ENCODE peak calls at places on chromosomes 16 and 17, in five cellular contexts. X is H1, Y is GM12891, C is GM12878, W is HepG2. H is an unnamed sample.

GRCh38 chr17:732788-733720 is 658 bp downstream of the TLCD3A start:
- DNase-seq in Y (no peak), X (no peak), C (no peak), W (no peak), H (peak)

GRCh38 chr16:81695431-81695890 is 83.6 kb upstream of the PLCG2 start:
- DNase-seq in Y (no peak), C (no peak), X (no peak), W (no peak), H (no peak)

GRCh38 chr16:74726736-74727135 is 26.1 kb upstream of the MLKL start:
- DNase-seq in Y (no peak), W (peak), X (peak), C (no peak), H (no peak)

GRCh38 chr17:82524540-82524939 is 5.0 kb downstream of the FOXK2 start:
- DNase-seq in C (no peak), X (no peak), W (no peak), Y (no peak), H (no peak)

GRCh38 chr16:87380403-87380802 is 3.2 kb downstream of the FBXO31 start:
- DNase-seq in W (no peak), X (no peak), C (peak), Y (no peak), H (no peak)

GRCh38 chr16:66188786-66189725 is 177.4 kb upstream of the CDH5 start:
- DNase-seq in X (no peak), Y (no peak), C (no peak), W (no peak), H (no peak)

GRCh38 chr17:59846391-59847165 is 46.2 kb downstream of the TUBD1 start:
- DNase-seq in Y (peak), W (peak), X (no peak), C (peak), H (no peak)

GRCh38 chr17:75345514-75346167 is 56.4 kb upstream of the SLC25A19 start:
- DNase-seq in X (no peak), Y (no peak), W (no peak), C (peak), H (peak)

GRCh38 chr16:50520451-50521245 is 27.5 kb upstream of the NKD1 start:
- DNase-seq in Y (no peak), X (no peak), W (peak), C (no peak), H (no peak)

GRCh38 chr17:43393944-43394482 is 4.8 kb upstream of the ARL4D start:
- DNase-seq in W (peak), Y (peak), C (no peak), X (no peak), H (peak)

GRCh38 chr16:3431779-3432219 is 11.5 kb downstream of the ZNF597 start:
- DNase-seq in X (no peak), C (no peak), Y (peak), W (no peak), H (no peak)

DNA sequence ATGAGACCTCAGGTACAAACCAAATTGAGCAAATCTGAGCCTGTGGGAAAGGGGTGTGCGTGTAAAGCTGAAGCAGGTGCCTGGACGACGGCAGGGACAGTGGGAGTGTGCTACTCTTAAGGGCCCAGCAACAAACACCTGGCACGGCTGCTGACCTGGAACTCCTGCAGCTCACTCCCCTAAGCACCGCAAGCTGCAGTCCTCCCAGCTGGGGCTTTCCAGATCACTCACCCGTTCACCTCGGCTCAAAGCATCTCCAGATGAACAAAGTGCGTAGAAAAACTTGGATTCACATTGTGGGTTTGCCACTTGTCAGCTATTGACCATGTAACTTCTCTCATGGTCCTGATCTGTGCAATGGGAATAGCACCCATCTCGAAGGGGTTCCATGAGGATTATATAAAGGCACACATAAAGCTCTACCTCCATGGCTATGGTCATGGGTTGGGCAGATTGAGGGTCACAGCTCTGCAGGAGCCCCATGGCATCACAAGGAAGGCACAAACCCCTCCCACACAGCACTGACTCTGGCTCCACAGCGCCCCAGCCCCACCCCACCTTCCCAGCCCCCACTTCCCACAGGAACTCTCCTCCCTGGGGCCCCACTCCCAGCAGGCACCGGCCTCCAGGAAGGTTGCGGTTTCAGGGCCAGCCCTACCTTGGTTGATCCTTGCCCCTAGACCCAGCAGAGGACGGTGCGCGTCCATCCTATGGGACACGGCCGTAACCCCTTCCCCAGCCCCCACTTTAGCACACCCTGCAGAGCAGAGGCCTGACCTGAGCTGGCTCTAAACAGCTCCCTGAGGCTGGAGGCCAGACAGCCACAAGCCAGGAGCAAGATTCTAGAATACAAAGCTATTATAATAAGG is 21.9 kb downstream of the ST3GAL2 start:
- DNase-seq in C (no peak), X (no peak), W (peak), Y (no peak), H (peak)
- TF ChIP-seq TAF1 in C (no peak), X (no peak), W (no peak), Y (no peak), H (no peak)

GRCh38 chr16:57264950-57265371 is 19.5 kb downstream of the PLLP start:
- DNase-seq in Y (no peak), X (no peak), C (no peak), W (no peak), H (no peak)
- TF ChIP-seq POLR2AphosphoS5 in Y (no peak), X (no peak), C (no peak), W (no peak), H (no peak)

GRCh38 chr16:83781-84615 is 6.0 kb downstream of the MPG start:
- DNase-seq in X (no peak), Y (no peak), C (no peak), W (no peak), H (no peak)
- TF ChIP-seq POLR2A in X (no peak), Y (no peak), C (no peak), W (no peak), H (no peak)

DNA sequence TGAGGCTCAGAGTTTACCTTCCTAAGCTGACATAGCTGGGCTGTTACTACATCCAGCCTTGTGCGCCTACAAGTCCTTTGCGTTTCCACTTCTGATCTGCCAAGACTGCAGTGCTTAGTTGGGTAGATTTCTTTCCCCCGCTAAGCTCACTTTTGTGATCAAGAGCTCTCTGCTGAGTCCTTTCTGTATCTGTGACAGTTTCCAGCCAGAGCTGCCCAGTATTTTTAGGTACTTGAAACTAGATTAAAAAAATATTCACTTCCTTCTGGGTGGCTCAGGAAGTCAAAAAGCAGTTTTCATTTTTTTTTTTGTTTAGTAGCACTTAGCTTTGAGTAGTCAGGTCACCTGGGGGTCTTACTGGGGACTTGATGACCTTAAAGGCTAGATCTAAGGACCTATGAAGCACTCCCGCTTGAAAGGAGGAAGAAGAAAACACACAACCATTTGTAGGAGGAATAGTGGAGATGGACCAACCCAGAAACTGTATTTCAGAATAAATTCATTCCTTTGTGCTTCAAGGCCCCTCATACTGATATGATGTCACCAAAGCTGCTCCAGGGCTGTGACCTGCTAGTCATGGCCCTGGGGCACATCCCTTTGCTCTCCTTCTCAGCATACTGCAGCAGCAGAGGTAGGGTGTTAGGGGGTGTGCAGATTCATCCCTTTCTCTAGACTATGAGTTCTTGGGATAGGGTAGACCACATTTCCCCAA is 75.6 kb upstream of the HNF1B start:
- DNase-seq in Y (no peak), W (no peak), C (no peak), X (no peak), H (no peak)
- TF ChIP-seq TAF1 in Y (no peak), W (no peak), C (no peak), X (no peak), H (no peak)

GRCh38 chr16:70588565-70588964 is 57.8 kb upstream of the IL34 start:
- DNase-seq in W (no peak), Y (no peak), C (no peak), X (no peak), H (no peak)

GRCh38 chr16:70592106-70592571 is 54.2 kb upstream of the IL34 start:
- DNase-seq in W (no peak), X (no peak), Y (no peak), C (no peak), H (no peak)

GRCh38 chr16:70589998-70590471 is 56.3 kb upstream of the IL34 start:
- DNase-seq in Y (no peak), C (no peak), W (no peak), X (no peak), H (no peak)

GRCh38 chr16:70591609-70592008 is 54.8 kb upstream of the IL34 start:
- DNase-seq in Y (no peak), W (no peak), C (no peak), X (no peak), H (no peak)

GRCh38 chr16:70590722-70591438 is 55.5 kb upstream of the IL34 start:
- DNase-seq in C (no peak), W (no peak), Y (no peak), X (no peak), H (no peak)
- TF ChIP-seq POLR2AphosphoS5 in C (no peak), W (no peak), Y (no peak), X (no peak), H (no peak)

GRCh38 chr17:78484300-78485159 is 92.7 kb downstream of the DNAH17 start:
- DNase-seq in C (no peak), X (no peak), W (no peak), Y (peak), H (peak)
- TF ChIP-seq POLR2A in C (peak), X (no peak), W (no peak), Y (no peak), H (no peak)

DNA sequence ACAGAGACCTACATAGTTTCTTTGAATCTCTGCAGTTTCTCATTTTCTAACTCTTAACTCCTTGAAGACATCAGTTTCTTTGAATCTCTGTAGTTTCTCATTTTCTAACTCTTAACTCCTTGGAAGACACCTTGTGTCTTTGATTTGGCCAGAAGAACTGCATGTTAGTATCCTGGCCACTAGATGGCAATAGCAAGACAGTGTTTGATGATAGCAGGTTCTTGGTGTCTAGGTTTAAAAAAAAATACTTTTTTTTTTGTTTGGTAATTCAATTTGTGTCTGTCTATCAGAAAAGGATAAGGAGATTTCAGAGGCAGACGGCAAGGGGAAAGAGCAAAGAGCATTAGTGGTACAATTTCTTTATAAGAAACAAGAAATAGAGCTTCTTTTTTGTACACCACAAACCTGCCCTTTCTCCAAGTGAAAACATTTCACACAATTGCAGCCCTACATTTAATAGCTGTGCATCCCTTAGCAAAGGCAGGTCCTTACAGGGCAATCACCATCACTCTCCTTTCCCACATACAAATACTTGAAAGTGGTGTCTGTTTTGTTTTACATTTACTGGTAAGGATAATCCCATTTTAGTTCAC is 1324.9 kb upstream of the CDH8 start:
- DNase-seq in Y (no peak), X (no peak), W (peak), C (no peak), H (no peak)
- TF ChIP-seq TAF1 in Y (no peak), X (no peak), W (no peak), C (no peak), H (no peak)

DNA sequence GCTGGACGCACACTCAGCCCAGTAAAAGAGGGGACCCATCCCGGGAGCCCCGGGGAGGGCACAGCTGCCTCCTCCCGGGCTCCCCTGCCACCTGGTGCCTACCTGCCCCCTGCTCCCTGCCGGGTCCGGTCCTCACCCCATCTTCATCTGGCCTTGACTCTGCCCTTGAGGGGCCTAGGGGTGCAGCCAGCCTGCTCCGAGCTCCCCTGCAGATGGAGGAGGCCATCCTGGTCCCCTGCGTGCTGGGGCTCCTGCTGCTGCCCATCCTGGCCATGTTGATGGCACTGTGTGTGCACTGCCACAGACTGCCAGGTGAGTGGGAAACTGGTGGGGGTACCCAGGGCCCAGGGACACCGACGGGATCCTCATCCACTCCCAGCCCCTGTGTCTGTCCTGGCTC is 354 bp downstream of the LAT start:
- DNase-seq in X (no peak), Y (no peak), W (no peak), C (no peak), H (no peak)
- TF ChIP-seq POLR2AphosphoS5 in X (no peak), Y (no peak), W (no peak), C (no peak), H (no peak)

GRCh38 chr17:67372751-67373150 is 4.3 kb upstream of the PITPNC1 start:
- DNase-seq in C (no peak), X (no peak), W (no peak), Y (no peak), H (no peak)
- TF ChIP-seq POLR2A in C (no peak), X (no peak), W (no peak), Y (no peak), H (no peak)

H was measured in GM12892.